ENCODE peak calls at places on chromosomes 1 and 21, in seven cellular contexts. M is neural progenitor cell, G is dorsolateral prefrontal cortex, I is IMR-90, Y is GM12864, U is fibroblast of the aortic adventitia, R is body of pancreas. E is an unnamed sample.
A peak's percentile ranks its signal among the peaks of the same experiment; 100 is the strongest.

GRCh38 chr1:231274119-231274825 is 33.3 kb downstream of the GNPAT start:
- DNase-seq in M (no peak), G (no peak), I (no peak), Y (no peak), U (no peak), R (no peak), E (no peak)

GRCh38 chr1:154777151-154777550 is 92.9 kb downstream of the KCNN3 start:
- DNase-seq in M (no peak), G (no peak), I (no peak), Y (no peak), U (no peak), R (no peak), E (no peak)

GRCh38 chr1:228542376-228542775 is 55.2 kb downstream of the RNF187 start:
- DNase-seq in M (no peak), G (no peak), I (no peak), Y (no peak), U (no peak), R (no peak), E (no peak)

GRCh38 chr1:98103617-98104284 is 182.9 kb upstream of the DPYD start:
- DNase-seq in M (peak; percentile 5), G (no peak), I (peak; percentile 43), Y (no peak), U (peak; percentile 51), R (no peak), E (no peak)

GRCh38 chr1:84363019-84363418 is 35.3 kb upstream of the DNASE2B start:
- DNase-seq in M (no peak), G (no peak), I (no peak), Y (no peak), U (no peak), R (peak; percentile 12), E (no peak)

GRCh38 chr1:247303211-247303610 is 28.5 kb downstream of the ZNF496 start:
- DNase-seq in M (no peak), G (no peak), I (no peak), Y (no peak), U (no peak), R (no peak), E (no peak)

GRCh38 chr1:64505232-64505943 is 35.5 kb downstream of the CACHD1 start:
- DNase-seq in M (peak; percentile 89), G (no peak), I (no peak), Y (no peak), U (no peak), R (peak; percentile 75), E (peak; percentile 22)

GRCh38 chr1:204213668-204214662 is at the start of gene GOLT1A:
- DNase-seq in M (peak; percentile 84), G (peak; percentile 75), I (peak; percentile 87), Y (no peak), U (peak; percentile 89), R (peak; percentile 94), E (peak; percentile 82)

GRCh38 chr1:156495401-156496140 is 5.0 kb downstream of the MEF2D start:
- DNase-seq in M (no peak), G (no peak), I (no peak), Y (no peak), U (peak; percentile 41), R (peak; percentile 64), E (no peak)

GRCh38 chr21:43703068-43703880 is 15.7 kb upstream of the PDXK start:
- DNase-seq in M (peak; percentile 59), G (no peak), I (peak; percentile 68), Y (no peak), U (peak; percentile 84), R (peak; percentile 79), E (no peak)

GRCh38 chr1:14561014-14561693 is 37.3 kb upstream of the KAZN start:
- DNase-seq in M (no peak), G (no peak), I (peak; percentile 12), Y (no peak), U (peak; percentile 19), R (no peak), E (no peak)

GRCh38 chr1:151909167-151910149 is at the start of gene THEM4:
- DNase-seq in M (peak; percentile 97), G (peak; percentile 95), I (peak; percentile 96), Y (peak; percentile 89), U (peak; percentile 95), R (peak; percentile 99), E (peak; percentile 97)

GRCh38 chr1:151907363-151908139 is 1.8 kb downstream of the THEM4 start:
- DNase-seq in M (no peak), G (no peak), I (no peak), Y (no peak), U (no peak), R (no peak), E (no peak)

GRCh38 chr1:151905070-151905442 is 4.3 kb downstream of the THEM4 start:
- DNase-seq in M (no peak), G (no peak), I (no peak), Y (no peak), U (peak; percentile 53), R (no peak), E (no peak)

GRCh38 chr1:151912973-151913372 is 3.7 kb upstream of the THEM4 start:
- DNase-seq in M (no peak), G (no peak), I (no peak), Y (no peak), U (no peak), R (no peak), E (no peak)

GRCh38 chr1:151908228-151908691 is 1.1 kb downstream of the THEM4 start:
- DNase-seq in M (peak; percentile 11), G (no peak), I (peak; percentile 24), Y (no peak), U (peak; percentile 39), R (no peak), E (no peak)
- TF ChIP-seq CTCF in M (no peak), G (no peak), I (peak; percentile 11), Y (peak; percentile 21), U (peak; percentile 33), R (no peak), E (peak; percentile 5)

DNA sequence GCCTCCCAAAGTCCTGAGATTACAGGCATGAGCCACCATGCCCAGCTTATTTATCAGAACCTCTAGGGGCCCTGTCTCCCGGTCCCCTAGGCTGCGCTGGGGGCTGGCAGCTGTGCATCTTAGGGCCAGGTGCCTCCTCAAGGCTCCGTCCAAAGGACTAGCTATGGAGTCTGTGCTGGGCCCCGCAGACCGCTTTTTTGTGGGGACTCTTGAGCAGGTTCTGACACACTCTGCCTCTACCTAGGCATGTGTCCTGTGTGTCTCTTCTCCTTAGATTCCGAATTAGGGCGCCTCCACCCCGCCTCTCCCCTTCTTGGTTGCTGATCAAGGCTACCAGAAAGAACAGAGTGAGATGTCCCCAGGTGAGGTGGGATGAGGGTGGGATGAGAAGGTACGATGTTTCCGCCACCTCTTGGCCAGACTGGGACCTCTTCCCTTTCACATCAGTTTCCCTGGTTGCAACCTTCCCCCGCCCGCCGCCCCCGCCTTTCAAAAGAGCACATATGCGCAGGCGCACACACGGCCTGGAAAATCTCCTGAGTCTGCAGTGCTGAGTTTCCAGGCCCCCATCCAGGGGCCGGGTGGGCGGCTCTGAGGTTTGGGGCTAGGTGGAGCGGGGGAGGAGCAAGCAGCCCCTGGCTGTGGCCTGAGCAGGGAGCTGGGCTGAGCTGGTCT is 5.0 kb upstream of the PTPN7 start:
- DNase-seq in M (no peak), G (no peak), I (no peak), Y (no peak), U (no peak), R (no peak), E (no peak)
- TF ChIP-seq CTCF in M (no peak), G (no peak), I (no peak), Y (no peak), U (no peak), R (no peak), E (no peak)

DNA sequence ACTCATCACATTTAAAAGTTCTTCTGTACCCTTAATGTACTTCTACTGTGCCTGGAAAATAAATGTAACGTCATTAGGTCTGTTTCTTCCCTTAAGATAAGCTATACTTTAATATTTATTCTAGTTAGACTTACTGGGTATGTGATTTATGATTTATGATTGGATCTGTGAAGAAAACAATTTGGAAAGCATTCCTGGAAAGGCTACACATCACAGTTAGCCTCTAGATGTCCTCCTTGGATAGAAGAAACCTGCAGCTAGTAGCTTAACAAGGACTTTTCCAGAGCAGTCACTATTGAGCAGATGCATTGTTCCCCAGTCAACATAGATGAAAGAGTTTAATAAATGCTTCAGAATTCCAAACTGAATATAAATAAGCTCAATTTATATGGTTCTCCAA is 22.2 kb upstream of the ABL2 start:
- DNase-seq in M (peak; percentile 43), G (no peak), I (peak; percentile 67), Y (no peak), U (peak; percentile 79), R (no peak), E (no peak)
- TF ChIP-seq CTCF in M (peak; percentile 64), G (peak; percentile 23), I (peak; percentile 68), Y (no peak), U (peak; percentile 61), R (peak; percentile 53), E (peak; percentile 43)

DNA sequence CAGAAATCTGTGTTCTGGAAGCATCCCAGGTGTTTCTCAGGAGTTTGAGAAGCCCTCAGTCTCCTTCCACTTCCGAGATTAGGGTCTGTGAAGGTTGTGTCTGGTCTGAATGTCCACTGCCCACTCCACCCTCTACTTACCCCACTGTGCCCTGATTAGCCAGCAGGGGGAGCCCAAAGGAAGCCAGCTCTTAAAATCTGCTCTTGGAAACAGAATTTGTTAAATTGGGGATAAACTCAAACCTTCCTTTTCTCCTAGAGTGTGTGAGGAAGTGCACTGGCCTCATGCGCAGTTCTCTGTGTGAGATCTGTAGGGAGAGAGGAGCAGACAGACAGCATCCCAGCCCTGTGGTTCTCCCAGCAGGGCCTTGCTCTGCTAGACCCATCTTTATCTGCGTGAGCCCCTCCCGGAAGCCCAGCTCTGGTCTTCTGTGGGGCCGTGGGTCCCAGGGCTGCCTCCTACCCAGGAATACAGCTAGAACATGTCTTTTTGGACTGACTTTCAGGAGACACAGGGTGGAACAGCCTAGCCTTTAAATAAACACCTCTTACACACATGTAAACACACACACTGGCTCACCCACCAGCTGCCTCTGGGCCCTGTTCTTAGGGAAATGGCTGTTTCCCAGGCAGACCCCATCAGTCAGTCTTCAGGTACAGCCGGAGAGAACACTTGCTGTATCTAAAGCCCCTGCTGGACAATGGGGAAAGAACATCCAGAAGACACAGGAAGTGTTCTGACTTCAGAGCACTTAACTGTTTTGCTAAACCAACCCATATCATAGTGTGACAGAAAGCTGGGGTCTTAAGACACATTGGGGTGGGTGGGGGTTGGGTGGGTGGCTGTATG is 52.2 kb downstream of the SMYD2 start:
- DNase-seq in M (peak; percentile 56), G (peak; percentile 66), I (peak; percentile 65), Y (no peak), U (peak; percentile 72), R (peak; percentile 61), E (peak; percentile 62)
- TF ChIP-seq CTCF in M (peak; percentile 91), G (peak; percentile 79), I (peak; percentile 89), Y (peak; percentile 93), U (peak; percentile 99), R (peak; percentile 72), E (peak; percentile 80)

GRCh38 chr1:9058465-9058864 is 11.0 kb downstream of the SLC2A5 start:
- DNase-seq in M (peak; percentile 24), G (no peak), I (peak; percentile 34), Y (no peak), U (peak; percentile 23), R (peak; percentile 19), E (no peak)
- TF ChIP-seq CTCF in M (peak; percentile 25), G (no peak), I (peak; percentile 39), Y (no peak), U (peak; percentile 45), R (no peak), E (no peak)

GRCh38 chr1:35298464-35298863 is 30.0 kb downstream of the ZMYM4 start:
- DNase-seq in M (peak; percentile 61), G (no peak), I (peak; percentile 36), Y (peak; percentile 8), U (peak; percentile 63), R (peak; percentile 31), E (peak; percentile 50)
- TF ChIP-seq CTCF in M (peak; percentile 48), G (peak; percentile 33), I (peak; percentile 60), Y (peak; percentile 56), U (peak; percentile 45), R (peak; percentile 8), E (peak; percentile 46)

E was measured in GM10248.